ENCODE peak calls at places on chromosomes 5 and 9, in eight cellular contexts. C is brain microvascular endothelial cell; U is stomach; G is GM04504; F is NCI-H2081; V is BE2C; X is anterior cingulate cortex; O is effector CD4-positive, alpha-beta T cell. R is an unnamed sample.

GRCh38 chr9:77598510-77598909 is 49.6 kb downstream of the GNA14 start:
- DNase-seq in C (peak), U (no peak), G (peak), F (peak), V (peak), X (no peak), O (no peak), R (peak)

GRCh38 chr5:157148734-157149615 is 6.3 kb upstream of the MED7 start:
- DNase-seq in C (peak), U (peak), G (peak), F (peak), V (peak), X (peak), O (peak), R (peak)

GRCh38 chr9:109250311-109250741 is 70.5 kb downstream of the EPB41L4B start:
- DNase-seq in C (no peak), U (no peak), G (no peak), F (peak), V (no peak), X (no peak), O (no peak), R (no peak)

GRCh38 chr9:94639045-94639995 is at the start of gene FBP1:
- DNase-seq in C (no peak), U (peak), G (no peak), F (no peak), V (no peak), X (no peak), O (peak), R (no peak)

GRCh38 chr9:131312246-131312645 is 22.7 kb downstream of the PLPP7 start:
- DNase-seq in C (no peak), U (no peak), G (no peak), F (no peak), V (no peak), X (no peak), O (no peak), R (no peak)

GRCh38 chr5:115543931-115544370 is 624 bp downstream of the FEM1C start:
- DNase-seq in C (peak), U (peak), G (no peak), F (peak), V (peak), X (peak), O (peak), R (no peak)

GRCh38 chr5:103444333-103445038 is 118.1 kb downstream of the NUDT12 start:
- DNase-seq in C (no peak), U (peak), G (no peak), F (no peak), V (peak), X (no peak), O (no peak), R (no peak)

GRCh38 chr5:167731951-167732350 is 559.5 kb upstream of the WWC1 start:
- DNase-seq in C (no peak), U (no peak), G (no peak), F (no peak), V (no peak), X (no peak), O (no peak), R (peak)

GRCh38 chr9:91214086-91214485 is 147.6 kb downstream of the AUH start:
- DNase-seq in C (no peak), U (no peak), G (no peak), F (no peak), V (no peak), X (no peak), O (no peak), R (peak)

GRCh38 chr5:66769839-66770617 is 173.8 kb downstream of the MAST4 start:
- DNase-seq in C (no peak), U (no peak), G (no peak), F (peak), V (peak), X (no peak), O (no peak), R (peak)

GRCh38 chr9:29437515-29437914 is 1864.2 kb upstream of the C9orf72 start:
- DNase-seq in C (no peak), U (no peak), G (no peak), F (no peak), V (no peak), X (no peak), O (no peak), R (no peak)

GRCh38 chr5:78716221-78716620 is 67.6 kb upstream of the LHFPL2 start:
- DNase-seq in C (peak), U (no peak), G (no peak), F (no peak), V (no peak), X (no peak), O (no peak), R (peak)

GRCh38 chr9:123473226-123473625 is 117.2 kb downstream of the CRB2 start:
- DNase-seq in C (no peak), U (no peak), G (no peak), F (peak), V (peak), X (no peak), O (no peak), R (no peak)

GRCh38 chr5:90161399-90161798 is 248.2 kb downstream of the CETN3 start:
- DNase-seq in C (peak), U (peak), G (no peak), F (peak), V (peak), X (no peak), O (no peak), R (peak)

GRCh38 chr9:16369427-16369826 is 501.0 kb downstream of the BNC2 start:
- DNase-seq in C (no peak), U (no peak), G (no peak), F (no peak), V (no peak), X (no peak), O (no peak), R (no peak)

GRCh38 chr5:76294573-76294972 is 108.5 kb upstream of the IQGAP2 start:
- DNase-seq in C (peak), U (no peak), G (no peak), F (no peak), V (no peak), X (no peak), O (no peak), R (no peak)

GRCh38 chr5:55232194-55232984 is 1.0 kb downstream of the CCNO start:
- DNase-seq in C (no peak), U (peak), G (no peak), F (peak), V (peak), X (no peak), O (no peak), R (no peak)

GRCh38 chr5:111935835-111936234 is 178.8 kb upstream of the NREP start:
- DNase-seq in C (peak), U (no peak), G (no peak), F (no peak), V (no peak), X (no peak), O (no peak), R (peak)

R was measured in astrocyte.